ENCODE peak calls at places on chromosomes 16 and 17, in four cellular contexts. I is neural progenitor cell; F is CD8-positive, alpha-beta T cell; Q is fibroblast of lung. K is an unnamed sample.

GRCh38 chr17:33142703-33143299 is 150.3 kb downstream of the ASIC2 start:
- DNase-seq in I (peak; percentile 75), F (no peak), Q (peak; percentile 28), K (peak; percentile 83)

GRCh38 chr17:12603566-12603965 is 62.1 kb upstream of the MYOCD start:
- DNase-seq in I (no peak), F (no peak), Q (peak; percentile 58), K (no peak)

GRCh38 chr16:13378151-13378550 is 476.8 kb downstream of the SHISA9 start:
- DNase-seq in I (no peak), F (no peak), Q (no peak), K (no peak)

GRCh38 chr16:50455288-50455845 is 86.6 kb upstream of the BRD7 start:
- DNase-seq in I (no peak), F (no peak), Q (no peak), K (no peak)

GRCh38 chr17:81345211-81346089 is 49.8 kb upstream of the BAHCC1 start:
- DNase-seq in I (peak; percentile 92), F (peak; percentile 65), Q (peak; percentile 87), K (peak; percentile 89)

GRCh38 chr16:58110590-58111330 is 18.4 kb downstream of the CFAP20 start:
- DNase-seq in I (no peak), F (no peak), Q (no peak), K (peak; percentile 46)

GRCh38 chr17:8611671-8612298 is 18.7 kb downstream of the MYH10 start:
- DNase-seq in I (no peak), F (no peak), Q (peak; percentile 44), K (peak; percentile 92)

GRCh38 chr16:66274335-66275110 is 92.0 kb upstream of the CDH5 start:
- DNase-seq in I (no peak), F (peak; percentile 5), Q (peak; percentile 67), K (peak; percentile 71)

GRCh38 chr17:5555254-5555653 is 29.1 kb downstream of the NLRP1 start:
- DNase-seq in I (no peak), F (no peak), Q (peak; percentile 33), K (no peak)

GRCh38 chr16:75924397-75924796 is 198.1 kb upstream of the CPHXL start:
- DNase-seq in I (no peak), F (no peak), Q (no peak), K (no peak)

GRCh38 chr16:57341441-57342303 is 16.9 kb upstream of the CCL22 start:
- DNase-seq in I (no peak), F (no peak), Q (peak; percentile 76), K (no peak)

GRCh38 chr16:2095315-2095853 is 40.3 kb downstream of the PKD1 start:
- DNase-seq in I (no peak), F (no peak), Q (no peak), K (no peak)

GRCh38 chr17:73770115-73770848 is 126.0 kb upstream of the SDK2 start:
- DNase-seq in I (no peak), F (no peak), Q (peak; percentile 93), K (peak; percentile 42)

GRCh38 chr16:4053663-4054479 is 62.4 kb downstream of the ADCY9 start:
- DNase-seq in I (no peak), F (no peak), Q (peak; percentile 91), K (no peak)

GRCh38 chr17:82091264-82092066 is 6.6 kb downstream of the FASN start:
- DNase-seq in I (no peak), F (no peak), Q (no peak), K (no peak)

GRCh38 chr17:38704645-38705522 is at the start of gene MLLT6:
- DNase-seq in I (peak; percentile 91), F (peak; percentile 88), Q (peak; percentile 78), K (peak; percentile 79)

GRCh38 chr17:80277751-80278671 is 17.4 kb downstream of the RNF213 start:
- DNase-seq in I (no peak), F (no peak), Q (no peak), K (no peak)

GRCh38 chr16:29198731-29199521 is 207.6 kb downstream of the NPIPB11 start:
- DNase-seq in I (no peak), F (no peak), Q (no peak), K (peak; percentile 55)

GRCh38 chr17:81911277-81911961 is at the start of gene PCYT2:
- DNase-seq in I (peak; percentile 97), F (peak; percentile 94), Q (peak; percentile 83), K (peak; percentile 89)

GRCh38 chr17:72702136-72702735 is 390.3 kb downstream of the SLC39A11 start:
- DNase-seq in I (no peak), F (no peak), Q (peak; percentile 72), K (peak; percentile 60)

GRCh38 chr17:33012522-33013033 is 20.9 kb downstream of the SPACA3 start:
- DNase-seq in I (no peak), F (no peak), Q (peak; percentile 96), K (no peak)

GRCh38 chr17:45319239-45319703 is 2.5 kb upstream of the MAP3K14 start:
- DNase-seq in I (no peak), F (no peak), Q (peak; percentile 51), K (no peak)

GRCh38 chr17:15657868-15658775 is 26.0 kb downstream of the TRIM16 start:
- DNase-seq in I (no peak), F (no peak), Q (no peak), K (no peak)

GRCh38 chr17:37062036-37062435 is 113.3 kb downstream of the AATF start:
- DNase-seq in I (no peak), F (no peak), Q (no peak), K (no peak)

DNA sequence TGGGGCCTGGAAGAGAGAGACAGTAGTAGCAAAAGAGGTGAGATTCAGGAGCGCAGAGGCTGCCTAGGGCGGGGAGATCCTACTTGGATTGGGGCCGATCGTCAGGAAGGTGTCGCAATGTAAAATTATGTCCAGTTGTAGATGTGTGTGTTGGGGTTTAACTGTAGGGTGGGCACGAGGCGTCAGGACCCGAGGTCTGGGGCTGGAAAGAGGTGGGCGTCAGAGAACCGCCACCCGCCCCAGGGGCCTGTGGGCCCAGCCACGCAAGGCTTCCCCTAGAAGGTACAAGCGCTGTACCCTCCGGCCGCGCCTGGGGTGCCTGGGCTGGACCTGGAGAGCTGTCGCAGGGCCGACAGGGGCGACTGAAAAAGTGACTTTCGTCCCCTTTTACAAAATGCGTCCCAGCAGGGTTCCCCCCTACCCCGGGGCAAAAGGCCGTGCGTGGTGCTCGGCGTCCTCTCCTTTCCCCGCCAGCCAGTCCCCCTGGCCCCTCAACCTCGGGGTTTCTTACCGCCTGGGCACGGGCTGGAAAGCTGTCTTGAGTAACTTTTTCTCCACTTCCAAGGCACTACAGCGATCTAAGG is 2.8 kb downstream of the IRX3 start:
- DNase-seq in I (peak; percentile 39), F (no peak), Q (no peak), K (peak; percentile 31)
- H3K27ac ChIP-seq in I (no peak overlapping the region), F (no peak overlapping the region), Q (no peak overlapping the region), K (peak overlapping the region; percentile 99)

GRCh38 chr16:85027968-85028637 is 508 bp downstream of the KIAA0513 start:
- DNase-seq in I (peak; percentile 73), F (peak; percentile 55), Q (no peak), K (no peak)

GRCh38 chr16:85025781-85026653 is 1.6 kb upstream of the KIAA0513 start:
- DNase-seq in I (no peak), F (no peak), Q (no peak), K (no peak)

GRCh38 chr16:85027349-85027967 is at the start of gene KIAA0513:
- DNase-seq in I (peak; percentile 98), F (peak; percentile 98), Q (peak; percentile 93), K (peak; percentile 96)

GRCh38 chr16:85028638-85029412 is 1.2 kb downstream of the KIAA0513 start:
- DNase-seq in I (no peak), F (peak; percentile 74), Q (peak; percentile 38), K (peak; percentile 33)

GRCh38 chr16:85026696-85027095 is 899 bp upstream of the KIAA0513 start:
- DNase-seq in I (no peak), F (no peak), Q (no peak), K (no peak)
- H3K4me3 ChIP-seq in I (peak overlapping the region; percentile 80), F (no peak overlapping the region), Q (peak overlapping the region; percentile 88), K (peak overlapping the region; percentile 80)

GRCh38 chr16:15808071-15808470 is 48.8 kb downstream of the MYH11 start:
- DNase-seq in I (no peak), F (no peak), Q (no peak), K (no peak)

GRCh38 chr16:15810949-15811348 is 45.9 kb downstream of the MYH11 start:
- DNase-seq in I (no peak), F (no peak), Q (no peak), K (no peak)

GRCh38 chr16:15811416-15811777 is 45.4 kb downstream of the MYH11 start:
- DNase-seq in I (no peak), F (no peak), Q (no peak), K (no peak)

GRCh38 chr16:15810411-15810810 is 46.4 kb downstream of the MYH11 start:
- DNase-seq in I (no peak), F (no peak), Q (no peak), K (no peak)

GRCh38 chr16:15807603-15808009 is 49.2 kb downstream of the MYH11 start:
- DNase-seq in I (peak; percentile 28), F (no peak), Q (no peak), K (peak; percentile 89)
- H3K36me3 ChIP-seq in I (no peaks in the 10 kb centered on the region), F (no peaks in the 10 kb centered on the region), Q (no peaks in the 10 kb centered on the region), K (no peaks in the 10 kb centered on the region)

GRCh38 chr17:27315796-27316465 is 22.0 kb downstream of the WSB1 start:
- DNase-seq in I (no peak), F (no peak), Q (no peak), K (no peak)
- H3K27ac ChIP-seq in I (no peak overlapping the region), F (no peak overlapping the region), Q (peak overlapping the region; percentile 34), K (peak overlapping the region; percentile 98)